ENCODE peak calls at places on chromosomes 6 and 20, in four cellular contexts. C is activated CD4-positive, alpha-beta T cell treated with anti-CD3 and anti-CD28 coated beads, Interleukin-2, amount 50 U/mL, for 24 hours; H is pons; O is NCI-H1417. K is an unnamed sample.

GRCh38 chr6:156345700-156346099 is 431.5 kb upstream of the ARID1B start:
- DNase-seq in C (no peak), H (no peak), O (no peak), K (no peak)

GRCh38 chr20:4813839-4814695 is 92.4 kb downstream of the PRND start:
- DNase-seq in C (peak; percentile 52), O (no peak), H (peak; percentile 71), K (no peak)

GRCh38 chr6:129749749-129750120 is 39.8 kb upstream of the ARHGAP18 start:
- DNase-seq in C (no peak), O (no peak), H (no peak), K (no peak)

GRCh38 chr6:87230801-87231200 is 75.4 kb downstream of the ZNF292 start:
- DNase-seq in C (no peak), O (no peak), H (no peak), K (no peak)

GRCh38 chr6:158516098-158516497 is 43.8 kb upstream of the TMEM181 start:
- DNase-seq in O (no peak), C (no peak), H (no peak), K (no peak)

GRCh38 chr20:25296094-25297093 is 48.5 kb downstream of the PYGB start:
- DNase-seq in H (peak; percentile 72), C (no peak), O (peak; percentile 32), K (no peak)

GRCh38 chr6:156449569-156449968 is 327.6 kb upstream of the ARID1B start:
- DNase-seq in C (no peak), H (no peak), O (no peak), K (no peak)

GRCh38 chr6:34650823-34651222 is 45.7 kb downstream of the ILRUN start:
- DNase-seq in H (no peak), O (no peak), C (no peak), K (no peak)

GRCh38 chr6:55822005-55822404 is 53.4 kb downstream of the BMP5 start:
- DNase-seq in C (no peak), H (no peak), O (no peak), K (no peak)

GRCh38 chr6:135144678-135145508 is 36.2 kb upstream of the MYB start:
- DNase-seq in H (peak; percentile 30), C (no peak), O (peak; percentile 16), K (no peak)

GRCh38 chr6:111605100-111605748 is 454 bp downstream of the TRAF3IP2 start:
- DNase-seq in C (no peak), O (no peak), H (peak; percentile 73), K (peak; percentile 56)

GRCh38 chr20:2840138-2840966 is at the start of the genes PCED1A and VPS16:
- DNase-seq in C (peak; percentile 84), O (peak; percentile 98), H (peak; percentile 76), K (peak; percentile 72)

GRCh38 chr20:17822039-17822438 is 122.3 kb downstream of the BANF2 start:
- DNase-seq in H (no peak), C (no peak), O (no peak), K (no peak)

GRCh38 chr6:79949235-79949634 is 1.9 kb upstream of the ELOVL4 start:
- DNase-seq in C (peak; percentile 36), H (peak; percentile 77), O (peak; percentile 34), K (no peak)

GRCh38 chr20:61680096-61680495 is 385.6 kb downstream of the TAF4 start:
- DNase-seq in C (no peak), H (no peak), O (no peak), K (no peak)

GRCh38 chr6:105867280-105867679 is 218.9 kb upstream of the PRDM1 start:
- DNase-seq in O (no peak), H (peak; percentile 58), C (no peak), K (no peak)

GRCh38 chr6:141513830-141514229 is 618.9 kb upstream of the GJE1 start:
- DNase-seq in O (no peak), C (no peak), H (no peak), K (no peak)

GRCh38 chr20:54598351-54598750 is 123.0 kb downstream of the DOK5 start:
- DNase-seq in C (no peak), O (peak; percentile 26), H (no peak), K (no peak)